ENCODE peak calls at places on chromosomes 1 and 21, in four cellular contexts. One of them, this sample, is unnamed. For H3K4me1, the result is how much of the 10 kb centered on the place peaks cover.

GRCh38 chr1:24929091-24929875 is 793 bp downstream of the RUNX3 start:
- DNase-seq in CD8-positive, alpha-beta memory T cell: peak
- DNase-seq in lung: no peak
- DNase-seq in gastrocnemius medialis: no peak
- DNase-seq in this sample: no peak

GRCh38 chr1:50977575-50978143 is 7.6 kb downstream of the CDKN2C start:
- DNase-seq in CD8-positive, alpha-beta memory T cell: no peak
- DNase-seq in lung: peak
- DNase-seq in gastrocnemius medialis: peak
- DNase-seq in this sample: peak

GRCh38 chr21:43720539-43721224 is 1.8 kb downstream of the PDXK start:
- DNase-seq in CD8-positive, alpha-beta memory T cell: no peak
- DNase-seq in lung: no peak
- DNase-seq in gastrocnemius medialis: no peak
- DNase-seq in this sample: no peak

GRCh38 chr1:116826818-116827606 is 72.8 kb downstream of the CD2 start:
- DNase-seq in CD8-positive, alpha-beta memory T cell: no peak
- DNase-seq in lung: no peak
- DNase-seq in gastrocnemius medialis: no peak
- DNase-seq in this sample: no peak

GRCh38 chr1:17437260-17438175 is 2.0 kb downstream of the RCC2 start:
- DNase-seq in CD8-positive, alpha-beta memory T cell: peak
- DNase-seq in lung: no peak
- DNase-seq in gastrocnemius medialis: no peak
- DNase-seq in this sample: peak

GRCh38 chr1:186708578-186709203 is 28.5 kb upstream of the PTGS2 start:
- DNase-seq in CD8-positive, alpha-beta memory T cell: no peak
- DNase-seq in lung: no peak
- DNase-seq in gastrocnemius medialis: no peak
- DNase-seq in this sample: no peak

GRCh38 chr1:206590025-206590834 is 22.0 kb downstream of the EIF2D start:
- DNase-seq in CD8-positive, alpha-beta memory T cell: no peak
- DNase-seq in lung: no peak
- DNase-seq in gastrocnemius medialis: no peak
- DNase-seq in this sample: no peak

GRCh38 chr1:20100632-20101355 is 18.5 kb downstream of the PLA2G2D start:
- DNase-seq in CD8-positive, alpha-beta memory T cell: no peak
- DNase-seq in lung: peak
- DNase-seq in gastrocnemius medialis: no peak
- DNase-seq in this sample: peak

GRCh38 chr1:248821101-248821500 is 4.6 kb downstream of the SH3BP5L start:
- DNase-seq in CD8-positive, alpha-beta memory T cell: no peak
- DNase-seq in lung: no peak
- DNase-seq in gastrocnemius medialis: no peak
- DNase-seq in this sample: no peak

GRCh38 chr21:41659791-41660560 is 106.9 kb downstream of the RIPK4 start:
- DNase-seq in CD8-positive, alpha-beta memory T cell: no peak
- DNase-seq in lung: no peak
- DNase-seq in gastrocnemius medialis: no peak
- DNase-seq in this sample: no peak

GRCh38 chr1:240602189-240602588 is 9.8 kb downstream of the GREM2 start:
- DNase-seq in CD8-positive, alpha-beta memory T cell: no peak
- DNase-seq in lung: no peak
- DNase-seq in gastrocnemius medialis: no peak
- DNase-seq in this sample: no peak

GRCh38 chr1:201489656-201490261 is 17.2 kb downstream of the CSRP1 start:
- DNase-seq in CD8-positive, alpha-beta memory T cell: no peak
- DNase-seq in lung: no peak
- DNase-seq in gastrocnemius medialis: no peak
- DNase-seq in this sample: no peak

GRCh38 chr1:94998128-94998527 is 71.2 kb upstream of the CNN3 start:
- DNase-seq in CD8-positive, alpha-beta memory T cell: no peak
- DNase-seq in lung: no peak
- DNase-seq in gastrocnemius medialis: no peak
- DNase-seq in this sample: no peak

GRCh38 chr1:91791103-91791502 is 94.8 kb downstream of the TGFBR3 start:
- DNase-seq in CD8-positive, alpha-beta memory T cell: no peak
- DNase-seq in lung: no peak
- DNase-seq in gastrocnemius medialis: no peak
- DNase-seq in this sample: peak

GRCh38 chr1:20950689-20951088 is 163.6 kb upstream of the HP1BP3 start:
- DNase-seq in CD8-positive, alpha-beta memory T cell: no peak
- DNase-seq in lung: no peak
- DNase-seq in gastrocnemius medialis: no peak
- DNase-seq in this sample: no peak

GRCh38 chr1:217182992-217183391 is 447.9 kb downstream of the GPATCH2 start:
- DNase-seq in CD8-positive, alpha-beta memory T cell: no peak
- DNase-seq in lung: no peak
- DNase-seq in gastrocnemius medialis: no peak
- DNase-seq in this sample: no peak

GRCh38 chr1:243495442-243496172 is 239.8 kb downstream of the SDCCAG8 start:
- DNase-seq in CD8-positive, alpha-beta memory T cell: no peak
- DNase-seq in lung: no peak
- DNase-seq in gastrocnemius medialis: no peak
- DNase-seq in this sample: no peak

GRCh38 chr1:228134591-228134990 is 5.5 kb upstream of the GUK1 start:
- DNase-seq in CD8-positive, alpha-beta memory T cell: no peak
- DNase-seq in lung: no peak
- DNase-seq in gastrocnemius medialis: no peak
- DNase-seq in this sample: no peak

GRCh38 chr1:81470250-81470649 is 330.5 kb upstream of the ADGRL2 start:
- DNase-seq in CD8-positive, alpha-beta memory T cell: no peak
- DNase-seq in lung: no peak
- DNase-seq in gastrocnemius medialis: no peak
- DNase-seq in this sample: no peak

GRCh38 chr1:167054531-167054930 is 35.6 kb downstream of the GPA33 start:
- DNase-seq in CD8-positive, alpha-beta memory T cell: no peak
- DNase-seq in lung: no peak
- DNase-seq in gastrocnemius medialis: no peak
- DNase-seq in this sample: no peak

GRCh38 chr1:209983953-209984352 is 45.9 kb downstream of the SYT14 start:
- DNase-seq in CD8-positive, alpha-beta memory T cell: no peak
- DNase-seq in lung: no peak
- DNase-seq in gastrocnemius medialis: no peak
- DNase-seq in this sample: no peak

GRCh38 chr1:50974618-50974935 is 4.5 kb downstream of the CDKN2C start:
- DNase-seq in CD8-positive, alpha-beta memory T cell: no peak
- DNase-seq in lung: no peak
- DNase-seq in gastrocnemius medialis: no peak
- DNase-seq in this sample: no peak

DNA sequence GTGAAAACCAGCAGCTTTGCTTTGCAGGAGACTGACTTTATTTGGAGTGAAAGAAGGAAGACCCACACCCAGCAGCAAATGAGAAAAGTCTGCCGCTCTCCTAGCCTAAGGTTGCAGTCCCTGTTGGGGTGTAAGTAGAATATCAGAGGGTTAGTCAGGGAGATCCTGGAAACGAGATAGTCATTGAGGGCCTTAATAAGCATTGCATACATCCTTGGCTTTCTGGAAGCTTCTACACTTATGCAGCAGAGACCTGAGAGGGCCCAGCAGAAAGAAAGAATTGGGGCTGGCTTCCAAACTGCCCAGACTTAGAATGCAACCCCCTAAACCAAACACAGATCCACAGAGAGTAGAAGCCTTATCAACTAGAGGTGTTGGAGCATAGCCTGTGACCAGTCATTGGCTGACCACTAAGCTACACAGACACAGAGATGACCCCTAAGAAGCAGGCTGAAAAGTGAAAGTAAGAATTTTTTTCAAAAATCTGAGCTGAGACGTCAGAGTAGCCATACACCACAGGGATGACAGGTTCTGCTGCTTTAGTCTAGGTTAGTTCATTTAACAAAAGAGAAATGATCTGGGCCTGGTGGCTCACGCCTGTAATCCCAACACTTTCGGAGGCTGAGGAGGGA is 98.4 kb downstream of the LYPLAL1 start:
- DNase-seq in CD8-positive, alpha-beta memory T cell: no peak
- DNase-seq in lung: no peak
- DNase-seq in gastrocnemius medialis: no peak
- DNase-seq in this sample: no peak
- H3K4me3 ChIP-seq in CD8-positive, alpha-beta memory T cell: no peak
- H3K4me3 ChIP-seq in lung: no peak
- H3K4me3 ChIP-seq in gastrocnemius medialis: no peak
- H3K4me3 ChIP-seq in this sample: no peak

GRCh38 chr21:29305561-29305960 is 6.8 kb downstream of the BACH1 start:
- DNase-seq in CD8-positive, alpha-beta memory T cell: no peak
- DNase-seq in lung: no peak
- DNase-seq in gastrocnemius medialis: no peak
- DNase-seq in this sample: no peak

GRCh38 chr21:29306920-29307319 is 8.2 kb downstream of the BACH1 start:
- DNase-seq in CD8-positive, alpha-beta memory T cell: no peak
- DNase-seq in lung: no peak
- DNase-seq in gastrocnemius medialis: no peak
- DNase-seq in this sample: no peak

GRCh38 chr21:29304577-29304976 is 5.9 kb downstream of the BACH1 start:
- DNase-seq in CD8-positive, alpha-beta memory T cell: no peak
- DNase-seq in lung: no peak
- DNase-seq in gastrocnemius medialis: no peak
- DNase-seq in this sample: no peak

GRCh38 chr21:29303301-29303700 is 4.6 kb downstream of the BACH1 start:
- DNase-seq in CD8-positive, alpha-beta memory T cell: no peak
- DNase-seq in lung: no peak
- DNase-seq in gastrocnemius medialis: no peak
- DNase-seq in this sample: no peak

DNA sequence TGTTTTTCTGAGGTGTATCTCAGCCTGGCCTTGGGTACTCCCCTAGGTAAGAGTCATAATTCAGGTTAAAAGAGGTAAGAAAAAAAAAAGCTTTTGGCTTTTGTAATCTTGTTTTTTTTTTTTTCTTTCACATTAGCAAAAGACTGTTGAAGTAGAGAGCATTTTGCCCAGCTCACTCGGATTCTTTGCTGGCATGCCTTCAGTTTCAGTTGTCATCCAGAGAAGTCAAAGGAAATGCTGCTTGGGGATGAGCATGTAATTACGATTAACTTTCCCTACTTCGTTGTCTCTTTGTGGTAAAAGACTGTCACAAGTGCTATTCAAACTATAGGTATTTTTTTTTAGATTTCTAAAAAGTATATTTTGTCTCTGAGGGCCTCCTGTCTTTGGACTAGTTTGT is 6.3 kb downstream of the BACH1 start:
- DNase-seq in CD8-positive, alpha-beta memory T cell: no peak
- DNase-seq in lung: no peak
- DNase-seq in gastrocnemius medialis: no peak
- DNase-seq in this sample: no peak
- H3K4me1 ChIP-seq in CD8-positive, alpha-beta memory T cell: under half
- H3K4me1 ChIP-seq in lung: under half
- H3K4me1 ChIP-seq in gastrocnemius medialis: half or more
- H3K4me1 ChIP-seq in this sample: under half

GRCh38 chr1:32741067-32741416 is 38.5 kb upstream of the SYNC start:
- DNase-seq in CD8-positive, alpha-beta memory T cell: no peak
- DNase-seq in lung: no peak
- DNase-seq in gastrocnemius medialis: no peak
- DNase-seq in this sample: no peak
- H3K4me3 ChIP-seq in CD8-positive, alpha-beta memory T cell: peak
- H3K4me3 ChIP-seq in lung: peak
- H3K4me3 ChIP-seq in gastrocnemius medialis: peak
- H3K4me3 ChIP-seq in this sample: peak

DNA sequence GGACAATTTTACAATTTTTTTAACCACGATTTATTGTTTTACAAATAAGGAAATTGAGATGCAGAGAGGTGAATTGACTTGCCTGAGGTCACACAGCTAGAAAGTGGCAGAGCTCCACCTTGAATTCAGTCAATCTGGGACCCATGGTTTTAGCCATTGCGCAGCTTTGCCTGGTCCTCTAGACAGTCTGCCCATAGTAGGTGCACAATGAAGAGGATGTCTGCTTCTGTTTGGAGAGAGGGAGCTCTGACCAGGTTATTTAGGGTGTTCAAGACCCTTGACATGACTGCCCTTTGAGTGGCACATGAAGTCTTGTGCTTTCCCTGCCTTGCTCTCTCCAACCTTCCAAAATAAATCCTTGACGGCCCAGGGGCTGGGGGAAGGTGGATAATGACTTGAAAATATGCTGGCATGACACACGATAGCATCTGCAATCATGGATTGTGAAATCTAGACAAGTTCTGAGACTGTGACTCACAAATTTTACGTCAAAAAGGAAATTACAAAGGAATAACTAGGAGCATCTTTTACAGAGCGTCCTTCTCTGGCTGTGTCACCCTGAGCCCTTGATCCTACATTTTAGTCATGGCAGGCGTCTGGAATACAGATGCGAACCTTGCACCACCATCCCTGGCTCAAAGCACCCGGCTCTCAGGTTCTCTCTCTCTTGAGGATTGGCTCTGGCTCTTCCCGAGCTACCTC is 26.2 kb upstream of the ID3 start:
- DNase-seq in CD8-positive, alpha-beta memory T cell: no peak
- DNase-seq in lung: no peak
- DNase-seq in gastrocnemius medialis: peak
- DNase-seq in this sample: peak
- H3K4me1 ChIP-seq in CD8-positive, alpha-beta memory T cell: under half
- H3K4me1 ChIP-seq in lung: under half
- H3K4me1 ChIP-seq in gastrocnemius medialis: under half
- H3K4me1 ChIP-seq in this sample: under half